ENCODE peak calls at places on chromosome 2, in seven cellular contexts. V is neuronal stem cell, R is IMR-90, M is mesendoderm, N is H1, D is H9, B is trophoblast cell. W is an unnamed sample.

GRCh38 chr2:112642961-112643360 is 2.8 kb upstream of the SLC20A1 start:
- DNase-seq in V (no peak), R (no peak), M (no peak), N (no peak), D (no peak), B (peak; percentile 44), W (peak; percentile 28)

GRCh38 chr2:134564549-134564948 is 154.3 kb downstream of the TMEM163 start:
- DNase-seq in V (no peak), R (no peak), M (no peak), N (no peak), D (no peak), B (no peak), W (no peak)

GRCh38 chr2:287471-287885 is 413 bp downstream of the ALKAL2 start:
- DNase-seq in V (no peak), R (peak; percentile 29), M (peak; percentile 72), N (peak; percentile 58), D (peak; percentile 63), B (no peak), W (peak; percentile 45)

GRCh38 chr2:198314559-198315153 is 510.3 kb downstream of the PLCL1 start:
- DNase-seq in V (peak; percentile 50), R (peak; percentile 65), M (peak; percentile 74), N (no peak), D (no peak), B (peak; percentile 77), W (peak; percentile 71)

GRCh38 chr2:85754313-85755095 is 713 bp downstream of the ATOH8 start:
- DNase-seq in V (peak; percentile 56), R (peak; percentile 39), M (peak; percentile 90), N (peak; percentile 80), D (peak; percentile 65), B (peak; percentile 77), W (peak; percentile 68)

GRCh38 chr2:182372661-182373060 is 54.2 kb downstream of the PDE1A start:
- DNase-seq in V (no peak), R (peak; percentile 91), M (peak; percentile 40), N (no peak), D (no peak), B (peak; percentile 43), W (peak; percentile 93)

GRCh38 chr2:134137182-134137595 is 116.7 kb upstream of the MGAT5 start:
- DNase-seq in V (no peak), R (peak; percentile 55), M (no peak), N (no peak), D (no peak), B (no peak), W (peak; percentile 76)

GRCh38 chr2:119407430-119408220 is 24.0 kb upstream of the TMEM37 start:
- DNase-seq in V (peak; percentile 61), R (peak; percentile 58), M (peak; percentile 79), N (peak; percentile 69), D (peak; percentile 59), B (peak; percentile 72), W (peak; percentile 67)

GRCh38 chr2:65311049-65311448 is 83.4 kb downstream of the ACTR2 start:
- DNase-seq in V (no peak), R (no peak), M (no peak), N (no peak), D (no peak), B (no peak), W (no peak)
- H3K27ac ChIP-seq in V (no peak overlapping the region), R (no peak overlapping the region), M (no peak overlapping the region), N (no peak overlapping the region), D (no peak overlapping the region), B (no peak overlapping the region), W (no peak overlapping the region)

GRCh38 chr2:10406491-10406890 is 41.6 kb downstream of the ODC1 start:
- DNase-seq in V (no peak), R (no peak), M (no peak), N (no peak), D (no peak), B (no peak), W (no peak)

GRCh38 chr2:10406016-10406415 is 42.1 kb downstream of the ODC1 start:
- DNase-seq in V (no peak), R (no peak), M (no peak), N (no peak), D (no peak), B (peak; percentile 72), W (no peak)

GRCh38 chr2:10408649-10409579 is 39.2 kb downstream of the ODC1 start:
- DNase-seq in V (peak; percentile 80), R (peak; percentile 64), M (peak; percentile 93), N (peak; percentile 93), D (peak; percentile 94), B (peak; percentile 95), W (peak; percentile 72)

GRCh38 chr2:10407841-10408648 is 40.1 kb downstream of the ODC1 start:
- DNase-seq in V (no peak), R (peak; percentile 34), M (peak; percentile 93), N (no peak), D (peak; percentile 82), B (peak; percentile 94), W (peak; percentile 54)

DNA sequence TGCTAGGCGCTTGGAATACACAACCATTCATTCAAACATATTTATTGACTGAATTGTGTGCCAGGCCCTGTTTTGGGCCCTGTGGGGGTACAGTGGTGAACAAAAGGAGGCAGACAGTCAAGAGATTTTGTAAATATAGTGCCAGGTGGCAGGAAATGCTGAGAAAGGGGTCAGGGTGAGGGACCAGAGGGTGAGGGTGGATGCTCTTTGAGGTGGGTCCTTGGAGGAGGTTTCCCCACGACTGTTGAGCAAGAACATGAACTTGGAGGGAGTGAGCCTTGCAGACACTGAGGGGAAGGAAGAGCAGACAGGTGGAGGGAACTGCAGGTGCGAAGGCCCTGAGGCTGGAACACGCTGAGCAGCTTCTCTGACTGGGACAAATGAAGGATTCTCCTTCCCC is 40.7 kb downstream of the ODC1 start:
- DNase-seq in V (no peak), R (no peak), M (no peak), N (no peak), D (no peak), B (no peak), W (no peak)
- H2BK120ac ChIP-seq in V (no peak overlapping the region), R (no peak overlapping the region), M (no peak overlapping the region), N (no peak overlapping the region), D (no peak overlapping the region), B (no peak overlapping the region), W (no peak overlapping the region)

DNA sequence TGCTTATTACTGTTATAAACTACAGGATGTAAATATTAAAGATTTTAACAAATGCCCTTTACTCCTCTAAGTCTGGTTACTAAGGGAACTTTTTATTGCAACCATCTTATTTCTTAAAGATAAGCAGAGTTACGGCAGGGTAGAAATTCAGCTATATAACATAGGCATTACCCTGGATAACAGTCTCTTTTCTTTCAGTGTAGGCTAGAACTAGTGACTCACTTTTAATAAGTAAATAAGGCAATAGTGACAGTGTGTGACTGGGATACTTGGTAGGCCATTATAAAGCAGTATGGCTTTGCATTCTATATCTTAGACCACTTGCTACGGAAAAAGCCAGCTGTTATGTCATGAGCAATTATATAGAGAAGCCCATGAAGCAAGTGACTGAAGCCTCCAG is 1041.0 kb upstream of the NRXN1 start:
- DNase-seq in V (no peak), R (no peak), M (no peak), N (no peak), D (no peak), B (no peak), W (no peak)
- H3K27ac ChIP-seq in V (no peak overlapping the region), R (no peak overlapping the region), M (no peak overlapping the region), N (no peak overlapping the region), D (no peak overlapping the region), B (no peak overlapping the region), W (no peak overlapping the region)

DNA sequence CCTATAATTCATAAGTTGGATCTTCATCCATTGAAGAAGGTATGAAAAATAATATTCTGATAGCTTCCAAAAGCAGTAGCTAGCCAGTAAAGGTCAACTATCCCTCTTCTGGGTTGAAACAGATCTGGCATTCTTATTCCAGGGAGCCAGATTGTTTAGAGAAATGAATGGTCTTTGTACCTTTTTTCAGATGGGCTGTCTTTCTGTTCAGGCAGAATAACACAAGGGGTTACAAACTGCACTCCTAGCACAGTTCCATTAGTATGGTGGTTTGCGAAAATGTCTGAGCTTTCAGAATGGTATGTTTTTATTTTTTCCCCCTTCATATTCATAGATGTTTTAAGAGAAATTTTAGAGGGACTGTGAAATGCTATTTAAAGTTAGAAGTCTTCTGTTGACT is 47.5 kb upstream of the TMEM178A start:
- DNase-seq in V (no peak), R (no peak), M (no peak), N (no peak), D (no peak), B (no peak), W (no peak)
- H2BK120ac ChIP-seq in V (no peak overlapping the region), R (no peak overlapping the region), M (no peak overlapping the region), N (no peak overlapping the region), D (no peak overlapping the region), B (no peak overlapping the region), W (no peak overlapping the region)

DNA sequence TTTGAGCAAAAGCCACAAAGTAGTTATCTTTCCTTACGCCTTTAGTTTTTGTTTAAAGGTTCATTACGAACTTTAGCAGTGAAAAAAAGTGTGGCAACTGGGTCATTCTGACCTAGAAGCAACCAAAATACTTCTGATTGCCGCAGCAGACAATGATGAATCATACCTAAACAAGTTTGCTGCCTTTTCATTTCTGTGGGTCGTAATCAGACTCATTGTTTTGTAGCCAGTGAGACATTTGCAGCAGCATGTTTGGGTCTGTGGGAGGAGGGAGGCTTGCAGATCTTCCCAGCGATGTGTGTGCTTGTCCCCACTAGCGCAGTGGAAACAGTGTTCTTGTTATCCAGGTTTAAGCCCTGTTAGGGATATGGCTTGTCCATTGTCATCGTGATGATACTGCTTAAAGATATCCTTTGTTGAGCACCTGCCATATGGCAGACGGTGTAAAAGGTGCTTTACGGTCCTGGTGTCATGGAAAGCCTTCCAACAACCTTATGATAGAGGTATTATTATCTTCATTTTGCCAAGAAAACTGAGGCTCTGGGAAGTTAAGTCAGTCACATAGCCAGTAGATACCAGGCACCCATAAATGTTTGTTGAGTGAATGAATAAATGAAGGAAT is 1.3 kb upstream of the GREB1 start:
- DNase-seq in V (no peak), R (peak; percentile 24), M (no peak), N (no peak), D (no peak), B (peak; percentile 5), W (peak; percentile 54)
- H3K27ac ChIP-seq in V (no peak overlapping the region), R (no peak overlapping the region), M (peak overlapping the region; percentile 49), N (no peak overlapping the region), D (no peak overlapping the region), B (no peak overlapping the region), W (no peak overlapping the region)

GRCh38 chr2:21443494-21444105 is 319.8 kb downstream of the TDRD15 start:
- DNase-seq in V (no peak), R (peak; percentile 22), M (peak; percentile 40), N (no peak), D (no peak), B (no peak), W (no peak)
- H2BK120ac ChIP-seq in V (no peak overlapping the region), R (peak overlapping the region; percentile 79), M (no peak overlapping the region), N (no peak overlapping the region), D (no peak overlapping the region), B (no peak overlapping the region), W (peak overlapping the region; percentile 35)

GRCh38 chr2:212665948-212666347 is 127.3 kb upstream of the ERBB4 start:
- DNase-seq in V (no peak), R (no peak), M (no peak), N (no peak), D (no peak), B (no peak), W (no peak)
- H3K27ac ChIP-seq in V (no peak overlapping the region), R (no peak overlapping the region), M (no peak overlapping the region), N (no peak overlapping the region), D (no peak overlapping the region), B (no peak overlapping the region), W (no peak overlapping the region)

GRCh38 chr2:52341732-52342131 is 1309.8 kb upstream of the NRXN1 start:
- DNase-seq in V (no peak), R (no peak), M (no peak), N (no peak), D (no peak), B (no peak), W (peak; percentile 12)
- H2BK120ac ChIP-seq in V (no peak overlapping the region), R (peak overlapping the region; percentile 53), M (no peak overlapping the region), N (no peak overlapping the region), D (no peak overlapping the region), B (no peak overlapping the region), W (no peak overlapping the region)

GRCh38 chr2:11379558-11379957 is 35.1 kb upstream of the ROCK2 start:
- DNase-seq in V (no peak), R (peak; percentile 47), M (no peak), N (no peak), D (no peak), B (peak; percentile 60), W (peak; percentile 32)
- H3K27ac ChIP-seq in V (no peak overlapping the region), R (peak overlapping the region; percentile 85), M (no peak overlapping the region), N (no peak overlapping the region), D (no peak overlapping the region), B (no peak overlapping the region), W (no peak overlapping the region)

W was measured in mesenchymal stem cell.